ENCODE peak calls at places on chromosomes 11 and 22, in seven cellular contexts. L is GM12865, C is GM12864, D is adrenal gland, Z is osteoblast, B is IMR-90, X is HFF-Myc. J is an unnamed sample.

GRCh38 chr11:114310095-114310494 is 13.9 kb downstream of the NNMT start:
- DNase-seq in L (no peak), C (no peak), D (no peak), Z (no peak), B (no peak), X (no peak), J (no peak)

GRCh38 chr11:27282141-27282590 is 80.8 kb downstream of the CCDC34 start:
- DNase-seq in L (no peak), C (no peak), D (peak), Z (peak), B (peak), X (peak), J (no peak)

GRCh38 chr11:83156996-83157754 is at the start of gene PCF11:
- DNase-seq in L (no peak), C (no peak), D (no peak), Z (no peak), B (no peak), X (no peak), J (no peak)

GRCh38 chr11:68064876-68065275 is 26.1 kb downstream of the TCIRG1 start:
- DNase-seq in L (no peak), C (no peak), D (peak), Z (no peak), B (no peak), X (no peak), J (no peak)

GRCh38 chr22:22700631-22701030 is 56.2 kb downstream of the GGTLC2 start:
- DNase-seq in L (no peak), C (no peak), D (peak), Z (no peak), B (no peak), X (no peak), J (no peak)

GRCh38 chr11:57649826-57650738 is at the start of gene YPEL4:
- DNase-seq in L (no peak), C (no peak), D (peak), Z (peak), B (peak), X (no peak), J (peak)

GRCh38 chr11:82775736-82776346 is 42.2 kb upstream of the FAM181B start:
- DNase-seq in L (peak), C (peak), D (peak), Z (peak), B (peak), X (peak), J (no peak)

GRCh38 chr22:36368359-36368983 is 19.3 kb downstream of the MYH9 start:
- DNase-seq in L (peak), C (no peak), D (peak), Z (peak), B (peak), X (peak), J (peak)

GRCh38 chr11:96075532-96075959 is 151.6 kb upstream of the MTMR2 start:
- DNase-seq in L (peak), C (no peak), D (no peak), Z (no peak), B (peak), X (no peak), J (no peak)

GRCh38 chr22:31211504-31211861 is 615 bp upstream of the LIMK2 start:
- DNase-seq in L (no peak), C (no peak), D (no peak), Z (no peak), B (no peak), X (no peak), J (no peak)

GRCh38 chr11:121929581-121929980 is 186.4 kb downstream of the BLID start:
- DNase-seq in L (no peak), C (no peak), D (peak), Z (peak), B (peak), X (no peak), J (peak)

GRCh38 chr11:27293500-27294417 is 69.3 kb downstream of the CCDC34 start:
- DNase-seq in L (no peak), C (no peak), D (no peak), Z (peak), B (peak), X (no peak), J (no peak)

GRCh38 chr11:73559758-73560157 is 38.2 kb downstream of the FAM168A start:
- DNase-seq in L (no peak), C (no peak), D (no peak), Z (no peak), B (peak), X (no peak), J (no peak)

GRCh38 chr11:26753738-26754504 is 32.1 kb upstream of the SLC5A12 start:
- DNase-seq in L (peak), C (no peak), D (peak), Z (no peak), B (peak), X (peak), J (no peak)

DNA sequence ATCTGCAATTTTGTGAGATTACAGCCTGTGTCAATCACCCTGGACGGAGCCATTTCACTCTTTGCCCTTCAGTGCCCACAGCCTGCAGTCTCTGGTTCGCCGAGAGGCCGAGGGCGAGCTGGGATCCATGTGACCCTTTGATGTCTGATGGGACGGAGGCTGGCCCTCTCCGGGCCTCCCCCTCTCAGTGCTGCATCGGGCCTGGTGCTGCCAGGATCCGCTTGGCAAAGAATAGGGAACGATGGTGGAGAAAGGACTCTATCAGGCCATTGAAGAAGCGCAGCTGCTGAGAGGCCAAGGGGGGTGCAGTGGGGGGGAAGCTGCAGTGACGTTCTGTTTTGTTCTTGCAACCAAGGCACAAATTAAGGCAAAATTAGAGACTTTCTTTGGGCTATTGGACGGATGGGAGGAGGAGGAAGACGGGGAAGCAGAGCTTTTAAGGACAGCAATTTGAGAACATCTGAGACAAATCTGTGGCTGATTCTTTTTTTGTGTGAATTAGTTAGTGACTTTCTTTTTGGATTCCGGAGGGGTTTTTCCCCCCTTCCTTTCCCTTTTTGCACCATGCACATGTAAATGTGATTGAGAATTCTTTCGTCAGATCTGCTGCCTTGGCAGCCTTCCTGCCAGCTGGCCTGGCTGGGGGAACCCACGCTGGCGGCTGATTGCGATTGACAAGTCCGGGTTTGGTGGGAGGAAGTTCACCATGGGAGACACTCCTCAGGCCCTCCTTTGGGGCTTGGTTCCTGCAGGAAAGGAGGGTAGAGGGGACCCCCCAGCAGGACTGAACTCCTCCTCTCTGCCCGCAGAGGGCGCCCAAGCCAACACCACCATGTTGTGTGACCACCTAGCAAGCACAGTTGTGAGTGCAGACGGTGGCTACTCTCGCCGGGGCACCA is 214.5 kb downstream of the NTM start:
- DNase-seq in L (peak), C (no peak), D (no peak), Z (no peak), B (no peak), X (no peak), J (no peak)
- TF ChIP-seq CTCF in L (peak), C (peak), D (no peak), Z (peak), B (peak), X (peak), J (peak)

GRCh38 chr22:39170825-39171622 is 18.5 kb upstream of the CBX7 start:
- DNase-seq in L (peak), C (peak), D (peak), Z (peak), B (peak), X (no peak), J (no peak)
- H3K4me3 ChIP-seq in L (no peak), C (no peak), D (no peak), Z (no peak), B (no peak), X (no peak), J (no peak)

GRCh38 chr22:27724706-27725105 is 76.8 kb downstream of the MN1 start:
- DNase-seq in L (no peak), C (no peak), D (peak), Z (no peak), B (peak), X (no peak), J (no peak)

GRCh38 chr22:27724181-27724580 is 77.4 kb downstream of the MN1 start:
- DNase-seq in L (no peak), C (no peak), D (no peak), Z (no peak), B (no peak), X (no peak), J (no peak)

GRCh38 chr22:27726344-27726725 is 75.2 kb downstream of the MN1 start:
- DNase-seq in L (no peak), C (no peak), D (no peak), Z (no peak), B (no peak), X (no peak), J (no peak)

GRCh38 chr22:27727673-27728451 is 73.7 kb downstream of the MN1 start:
- DNase-seq in L (no peak), C (no peak), D (no peak), Z (no peak), B (no peak), X (no peak), J (no peak)

DNA sequence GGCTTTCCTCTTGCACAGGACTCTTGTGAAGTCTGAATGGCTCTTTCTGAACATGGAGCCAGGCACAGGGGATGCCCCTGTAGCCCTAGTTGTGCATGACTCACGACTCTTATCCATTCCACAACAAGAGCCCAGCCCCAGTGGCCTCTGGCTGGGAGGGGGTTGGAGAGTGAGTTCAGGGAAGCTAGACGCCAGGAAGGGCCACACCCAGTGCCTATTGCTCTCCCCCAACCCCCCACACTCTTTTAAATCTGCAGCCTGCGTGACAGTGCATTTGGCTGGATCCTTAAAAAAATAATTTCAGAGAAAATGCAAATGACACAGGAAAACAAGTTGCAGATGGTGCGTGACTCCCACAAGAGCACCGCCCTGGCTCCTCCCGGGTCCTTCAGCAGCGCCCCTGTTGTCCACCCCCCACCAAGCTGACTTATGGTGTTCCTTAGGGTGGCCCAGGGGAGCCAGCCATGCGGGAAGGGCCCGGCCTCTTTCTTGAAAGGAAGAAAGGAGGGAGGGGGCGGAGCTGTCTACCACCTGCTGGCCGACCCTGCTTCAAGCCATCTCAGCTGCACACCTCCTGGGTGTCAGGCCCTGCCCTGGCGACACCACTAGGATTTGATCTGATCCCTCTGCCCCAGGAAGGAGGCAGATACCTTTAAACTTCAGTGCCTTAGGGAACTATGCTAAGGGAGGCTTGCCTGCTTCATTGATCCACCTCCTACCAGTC is 74.7 kb downstream of the MN1 start:
- DNase-seq in L (no peak), C (no peak), D (peak), Z (no peak), B (peak), X (peak), J (peak)
- TF ChIP-seq CTCF in L (no peak), C (no peak), D (no peak), Z (no peak), B (no peak), X (no peak), J (no peak)

GRCh38 chr11:70493891-70494290 is 95.6 kb downstream of the CTTN start:
- DNase-seq in L (no peak), C (no peak), D (no peak), Z (peak), B (no peak), X (no peak), J (no peak)
- H3K4me3 ChIP-seq in L (no peak), C (no peak), D (no peak), Z (no peak), B (no peak), X (no peak), J (no peak)

GRCh38 chr22:38124236-38124974 is 13.9 kb upstream of the BAIAP2L2 start:
- DNase-seq in L (no peak), C (no peak), D (no peak), Z (peak), B (no peak), X (no peak), J (no peak)
- TF ChIP-seq CTCF in L (no peak), C (no peak), D (no peak), Z (no peak), B (no peak), X (no peak), J (peak)

DNA sequence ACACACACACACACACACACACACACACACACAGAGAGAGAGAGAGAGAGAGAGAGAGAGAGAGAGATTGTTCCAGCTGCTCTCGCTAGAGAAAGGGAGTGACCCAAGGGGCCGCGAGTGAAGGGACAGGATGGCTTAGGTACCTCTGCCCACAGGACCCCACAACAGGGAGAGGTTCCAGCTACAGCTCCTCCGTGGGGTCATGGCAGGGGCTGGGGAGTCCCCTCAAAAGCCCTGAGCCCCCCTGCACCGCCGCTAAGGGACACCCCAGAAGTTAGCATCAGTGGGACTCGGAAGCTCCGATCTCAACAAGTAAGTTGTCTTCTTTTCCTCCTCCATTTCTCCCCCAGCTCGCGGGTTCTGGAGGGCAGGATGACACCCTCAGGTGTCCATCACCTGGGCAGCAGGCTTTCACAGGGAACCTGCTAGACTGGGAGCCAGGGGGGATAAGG is 280 bp downstream of the KCNJ5 start:
- DNase-seq in L (no peak), C (no peak), D (no peak), Z (no peak), B (no peak), X (no peak), J (no peak)
- H3K4me3 ChIP-seq in L (no peak), C (no peak), D (no peak), Z (no peak), B (no peak), X (no peak), J (no peak)

GRCh38 chr11:2834893-2835767 is 50.4 kb downstream of the CDKN1C start:
- DNase-seq in L (no peak), C (no peak), D (no peak), Z (no peak), B (peak), X (no peak), J (no peak)
- TF ChIP-seq CTCF in L (no peak), C (no peak), D (no peak), Z (no peak), B (no peak), X (no peak), J (no peak)

DNA sequence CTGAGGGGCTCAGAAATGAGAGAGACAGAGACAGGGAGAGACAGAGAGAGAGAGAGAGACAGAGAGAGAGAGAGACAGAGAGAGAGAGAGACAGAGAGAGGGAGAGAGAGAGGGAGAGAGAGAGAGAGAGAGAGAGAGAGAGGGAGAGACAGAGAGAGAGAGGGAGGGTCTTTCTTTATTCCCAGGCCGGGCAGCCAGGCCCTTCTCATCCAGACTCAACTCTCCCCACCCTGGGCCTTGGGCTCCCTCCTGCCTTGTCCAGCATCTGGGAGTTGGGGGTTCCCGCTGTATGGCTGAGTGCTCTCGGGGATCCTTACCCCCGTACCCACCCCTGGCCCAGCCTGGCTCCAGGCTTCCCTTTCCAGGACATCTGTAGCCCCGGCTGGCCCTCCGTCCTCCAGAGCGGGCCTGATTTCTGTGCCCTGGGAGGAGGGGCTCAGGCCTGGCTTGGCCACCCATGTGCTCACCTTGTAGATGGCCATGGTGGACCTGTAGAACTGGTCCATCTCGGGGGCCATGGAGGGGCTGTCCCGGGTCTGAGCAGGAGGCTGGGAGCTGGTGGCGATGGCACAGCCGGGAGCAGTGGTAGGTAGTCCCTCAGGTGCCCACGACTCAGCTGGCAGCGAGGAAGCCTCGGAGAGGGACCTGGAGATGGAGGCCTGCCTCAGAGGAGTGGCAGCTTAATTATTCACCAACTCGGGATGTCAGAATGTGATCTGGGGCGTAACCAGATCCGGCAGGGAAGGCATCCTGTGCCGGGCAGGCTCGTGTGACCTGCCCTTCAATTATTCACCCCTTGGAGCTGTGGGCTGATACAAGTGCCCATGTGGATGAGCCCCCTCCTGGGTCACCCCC is at the start of gene BAIAP2L2:
- DNase-seq in L (no peak), C (no peak), D (no peak), Z (peak), B (no peak), X (no peak), J (no peak)
- H3K4me3 ChIP-seq in L (no peak), C (no peak), D (no peak), Z (no peak), B (no peak), X (no peak), J (no peak)